ENCODE peak calls at places on chromosomes 7 and 10, in six cellular contexts. M, W, B, A, X and V are unnamed samples. For H3K4me1, the result is how much of the 10 kb centered on the place peaks cover.

GRCh38 chr7:109996411-109996810 is 1094.5 kb upstream of the LRRN3 start:
- DNase-seq in W (no peak), B (no peak), A (no peak), M (no peak), X (no peak), V (no peak)

GRCh38 chr10:123926401-123927264 is 35.0 kb upstream of the CPXM2 start:
- DNase-seq in B (no peak), A (no peak), W (no peak), M (no peak), X (no peak), V (no peak)

GRCh38 chr10:51700228-51700835 is 937 bp upstream of the CSTF2T start:
- DNase-seq in W (peak), B (peak), M (peak), X (peak), A (peak), V (peak)

GRCh38 chr7:152672626-152673025 is 3.3 kb downstream of the XRCC2 start:
- DNase-seq in A (no peak), X (no peak), B (no peak), W (no peak), M (no peak), V (no peak)

GRCh38 chr10:116926426-116926825 is 77.1 kb downstream of the ENO4 start:
- DNase-seq in B (no peak), M (no peak), A (no peak), W (no peak), X (no peak), V (no peak)

GRCh38 chr10:17088118-17088806 is 41.3 kb downstream of the CUBN start:
- DNase-seq in W (no peak), M (no peak), X (no peak), B (no peak), A (no peak), V (no peak)

GRCh38 chr10:60148266-60148840 is 241.3 kb downstream of the ANK3 start:
- DNase-seq in B (no peak), W (no peak), M (peak), X (peak), A (no peak), V (peak)

GRCh38 chr10:119397416-119397815 is 145.1 kb downstream of the RGS10 start:
- DNase-seq in B (no peak), W (no peak), X (no peak), A (no peak), M (no peak), V (no peak)

GRCh38 chr10:97771913-97772823 is at the start of gene SFRP5:
- DNase-seq in B (no peak), W (no peak), A (peak), X (no peak), M (peak), V (no peak)

GRCh38 chr7:44982970-44983369 is 4.2 kb upstream of the MYO1G start:
- DNase-seq in M (no peak), B (no peak), A (no peak), X (no peak), W (no peak), V (no peak)

GRCh38 chr7:44983742-44984477 is 5.1 kb upstream of the MYO1G start:
- DNase-seq in X (no peak), A (no peak), M (no peak), B (no peak), W (no peak), V (no peak)

GRCh38 chr7:44981035-44981706 is 2.4 kb upstream of the MYO1G start:
- DNase-seq in A (no peak), W (no peak), X (no peak), M (no peak), B (no peak), V (no peak)

GRCh38 chr7:44984478-44984758 is 5.6 kb upstream of the MYO1G start:
- DNase-seq in A (no peak), X (no peak), B (no peak), M (no peak), W (no peak), V (no peak)

DNA sequence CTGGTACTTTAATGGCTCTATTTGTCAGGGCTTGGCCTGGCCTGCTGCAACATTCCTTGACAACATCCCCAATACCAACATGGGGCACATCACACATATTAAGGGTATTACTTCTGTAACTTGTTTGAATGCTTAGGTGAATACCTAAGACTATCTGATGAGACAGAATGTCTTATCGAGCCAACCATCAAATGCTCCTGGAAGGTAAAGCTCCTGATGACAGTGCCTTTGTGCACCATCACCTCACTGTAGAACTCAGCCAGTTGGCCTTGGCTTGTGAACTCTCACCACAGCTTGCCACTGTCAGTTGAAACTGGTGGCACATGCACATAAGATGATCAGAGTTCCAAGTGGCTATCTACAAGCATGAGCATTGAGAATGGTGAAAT is 3.7 kb upstream of the MYO1G start:
- DNase-seq in A (no peak), B (no peak), W (no peak), M (no peak), X (no peak), V (no peak)
- TF ChIP-seq POLR2A in A (no peak), B (no peak), W (no peak), M (no peak), X (no peak), V (no peak)

GRCh38 chr7:98811299-98811698 is 58.5 kb downstream of the TMEM130 start:
- DNase-seq in M (no peak), B (no peak), X (no peak), A (no peak), W (no peak), V (no peak)
- H3K4me1 ChIP-seq in M (under half), B (under half), X (under half), A (under half), W (under half), V (under half)

DNA sequence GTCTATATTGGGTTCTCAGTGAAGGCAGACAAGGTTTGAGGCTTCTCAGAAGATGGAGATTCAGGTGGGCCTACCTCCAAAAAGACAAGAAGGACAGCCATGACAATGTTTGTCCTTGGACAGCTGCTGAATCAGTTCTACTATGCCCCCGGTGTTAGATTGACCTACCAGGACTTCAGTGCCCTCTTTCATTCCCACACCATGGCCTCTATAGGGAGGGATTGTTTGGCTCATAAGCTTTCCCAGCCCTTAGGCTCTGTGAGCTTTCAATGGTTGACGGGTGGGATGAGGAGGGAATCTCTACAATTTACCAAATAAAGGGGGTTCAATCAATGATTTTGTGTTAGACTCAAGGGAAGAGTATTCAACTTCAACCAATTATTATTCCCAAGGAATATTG is 23.4 kb upstream of the RAPGEF5 start:
- DNase-seq in B (no peak), A (no peak), X (no peak), M (no peak), W (no peak), V (no peak)
- TF ChIP-seq CTCF in B (no peak), A (no peak), X (no peak), M (no peak), W (no peak), V (no peak)

DNA sequence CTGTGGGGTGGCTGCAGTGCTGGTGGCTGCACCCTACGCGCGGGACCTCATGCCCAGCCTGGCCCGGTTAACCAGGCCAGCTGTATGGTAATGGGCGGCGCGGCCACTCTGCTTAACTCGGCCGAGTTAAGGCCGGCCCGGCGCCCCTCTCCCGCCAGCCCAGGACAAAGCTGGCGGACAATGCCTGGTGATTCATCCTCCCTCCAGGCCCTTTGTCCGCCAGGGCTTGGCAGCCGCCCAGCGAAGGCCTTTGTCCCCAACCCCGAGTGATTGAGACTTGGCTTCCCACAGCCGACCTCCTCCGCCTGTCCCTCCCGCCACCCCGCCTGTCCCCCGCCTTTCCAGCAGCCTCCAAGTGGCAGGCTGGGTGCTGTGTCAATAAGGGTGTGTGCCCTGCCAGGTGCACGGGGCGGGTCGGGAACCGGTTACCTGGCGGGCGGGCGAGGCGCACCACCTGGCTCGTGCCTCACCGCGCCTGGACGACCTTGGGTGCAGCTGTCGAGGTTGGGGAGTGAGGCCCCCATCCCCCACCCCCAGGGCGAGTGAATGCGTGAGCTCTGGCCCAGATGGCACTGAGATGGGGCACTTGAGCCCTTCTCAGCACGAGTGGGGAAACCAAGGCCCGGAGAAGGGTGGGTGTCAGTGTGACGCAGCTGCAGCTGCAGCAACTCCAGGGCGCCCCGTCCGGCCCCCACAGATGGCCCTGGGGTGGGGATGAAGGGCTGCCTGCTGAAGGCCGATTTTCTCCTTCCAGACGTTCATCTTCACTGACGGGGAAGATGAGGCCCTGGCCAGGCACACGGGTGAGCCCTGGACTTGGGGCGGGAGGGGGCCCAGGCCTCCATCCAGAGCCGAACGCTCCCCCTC is 4.6 kb downstream of the LFNG start:
- DNase-seq in X (peak), B (no peak), W (no peak), A (peak), M (peak), V (peak)
- TF ChIP-seq POLR2A in X (no peak), B (no peak), W (no peak), A (no peak), M (peak), V (no peak)

GRCh38 chr7:158019726-158020705 is 567.6 kb downstream of the PTPRN2 start:
- DNase-seq in W (no peak), M (no peak), B (no peak), X (no peak), A (no peak), V (no peak)
- H3K4me1 ChIP-seq in W (under half), M (under half), B (under half), X (under half), A (under half), V (under half)

GRCh38 chr10:126014309-126014708 is 117.9 kb downstream of the FANK1 start:
- DNase-seq in X (no peak), A (no peak), W (no peak), M (no peak), B (no peak), V (no peak)

GRCh38 chr10:126011995-126012394 is 115.6 kb downstream of the FANK1 start:
- DNase-seq in M (no peak), B (no peak), W (no peak), X (no peak), A (no peak), V (no peak)

GRCh38 chr10:126016156-126016805 is 119.9 kb downstream of the FANK1 start:
- DNase-seq in A (no peak), B (no peak), X (no peak), W (no peak), M (no peak), V (no peak)

GRCh38 chr10:126012485-126012884 is 116.1 kb downstream of the FANK1 start:
- DNase-seq in B (no peak), M (no peak), W (no peak), A (no peak), X (no peak), V (no peak)

DNA sequence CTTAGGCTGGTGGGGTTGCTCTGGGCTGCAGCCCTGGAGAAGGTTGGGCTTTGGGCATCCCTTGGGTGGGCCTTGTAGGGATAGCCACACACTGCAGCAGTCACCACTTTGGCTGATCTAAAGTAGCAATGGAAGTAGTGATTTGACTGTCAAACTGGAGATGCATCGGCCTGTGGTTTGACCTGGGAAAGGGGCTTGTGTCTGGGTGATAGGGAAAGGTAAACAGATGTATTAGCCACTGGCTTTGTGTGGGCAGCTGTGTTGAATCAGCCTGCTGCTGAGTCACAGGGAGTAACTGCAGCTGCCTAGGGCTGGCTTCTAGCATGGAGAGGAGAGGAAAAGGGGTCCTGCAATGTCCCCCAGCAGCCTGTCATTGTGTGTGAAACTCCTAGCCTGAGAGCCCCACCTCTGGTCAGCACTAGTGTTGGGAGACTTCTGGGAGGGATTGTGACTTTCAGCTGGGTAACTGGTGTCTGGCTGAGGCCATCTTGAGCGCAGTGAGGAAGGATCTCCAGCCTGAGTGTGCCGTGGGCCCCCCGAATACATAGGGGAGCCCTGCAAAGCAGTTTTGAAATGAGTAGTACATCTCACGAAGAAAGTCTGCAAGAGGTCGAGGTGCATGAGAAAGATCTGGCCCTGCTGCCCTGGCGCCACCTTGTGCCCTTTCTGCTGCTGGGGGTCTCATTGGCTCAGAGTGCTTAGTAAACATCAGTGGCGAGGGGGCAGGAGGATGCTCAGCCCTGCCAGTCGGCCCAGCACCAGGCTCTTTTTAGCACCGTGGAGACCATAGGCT is 117.3 kb downstream of the FANK1 start:
- DNase-seq in A (no peak), M (peak), X (no peak), W (no peak), B (no peak), V (no peak)
- TF ChIP-seq CTCF in A (no peak), M (no peak), X (no peak), W (no peak), B (no peak), V (no peak)

DNA sequence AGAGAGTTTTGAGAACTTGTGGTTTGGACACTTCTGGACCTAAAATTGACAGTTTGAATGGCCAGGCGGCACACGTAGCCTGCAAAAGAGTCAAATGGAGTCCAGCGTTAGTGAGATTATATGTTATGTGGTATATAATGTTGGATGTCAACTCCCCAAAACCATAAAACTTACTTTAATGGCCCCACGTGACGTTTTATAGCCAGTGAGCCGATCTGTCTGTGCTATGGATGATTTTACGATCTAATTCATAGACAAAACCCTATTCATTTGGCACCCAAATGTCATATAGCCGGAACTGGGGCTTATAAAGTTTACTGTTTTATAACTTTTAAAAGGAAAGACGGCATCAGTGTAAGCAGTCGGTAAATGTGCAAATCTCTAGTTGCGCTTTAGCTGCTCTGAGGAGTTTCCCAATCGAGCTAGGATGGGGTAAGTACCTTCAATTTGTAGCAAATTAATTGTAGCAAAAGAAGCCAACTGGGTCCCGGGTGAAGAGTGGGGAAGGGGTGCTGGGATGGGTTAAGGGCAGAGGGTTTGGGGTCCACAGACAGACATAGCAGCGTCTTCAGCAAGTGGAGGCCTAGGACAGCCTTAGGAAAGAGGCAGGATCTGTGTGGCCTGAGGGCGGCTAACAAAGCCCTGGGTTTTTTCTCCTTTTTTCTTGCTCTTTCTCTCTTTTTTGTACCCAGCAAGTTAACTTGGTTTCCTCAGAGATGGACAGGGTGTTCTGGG is 3.2 kb downstream of the HOXA5 start:
- DNase-seq in W (no peak), B (no peak), X (no peak), M (no peak), A (no peak), V (no peak)
- TF ChIP-seq POLR2A in W (no peak), B (no peak), X (no peak), M (no peak), A (no peak), V (no peak)

GRCh38 chr10:112985701-112986510 is 35.9 kb downstream of the TCF7L2 start:
- DNase-seq in W (no peak), B (no peak), A (no peak), M (no peak), X (no peak), V (peak)
- H3K4me1 ChIP-seq in W (under half), B (under half), A (half or more), M (under half), X (under half), V (under half)

GRCh38 chr7:138867744-138868143 is 69.7 kb upstream of the ATP6V0A4 start:
- DNase-seq in A (no peak), X (no peak), W (no peak), M (no peak), B (no peak), V (no peak)
- TF ChIP-seq CTCF in A (no peak), X (no peak), W (no peak), M (no peak), B (no peak), V (no peak)